ENCODE peak calls at places on chromosomes 4 and X, in five cellular contexts. W, S, M, J and G are unnamed samples.

GRCh38 chrX:86711531-86712180 is 563.4 kb downstream of the DACH2 start:
- DNase-seq in M (no peak), W (no peak), S (no peak), J (no peak), G (no peak)

GRCh38 chr4:37936889-37937498 is 23.2 kb upstream of the PTTG2 start:
- DNase-seq in J (no peak), M (no peak), W (no peak), S (no peak), G (no peak)

GRCh38 chrX:128928636-128929035 is 594.7 kb downstream of the SMARCA1 start:
- DNase-seq in J (no peak), M (no peak), S (no peak), W (peak; percentile 11), G (no peak)

GRCh38 chr4:154332681-154333421 is 158.7 kb downstream of the DCHS2 start:
- DNase-seq in W (peak; percentile 2), J (peak; percentile 20), M (no peak), S (peak; percentile 12), G (no peak)

GRCh38 chr4:174592985-174593335 is 70.7 kb upstream of the HPGD start:
- DNase-seq in W (peak; percentile 68), J (no peak), M (no peak), S (no peak), G (peak; percentile 55)

GRCh38 chr4:41569957-41570356 is 32.0 kb downstream of the LIMCH1 start:
- DNase-seq in S (no peak), J (no peak), M (no peak), W (no peak), G (no peak)

GRCh38 chr4:73841243-73841925 is 4.9 kb downstream of the CXCL6 start:
- DNase-seq in W (peak; percentile 54), S (no peak), M (no peak), J (no peak), G (no peak)

GRCh38 chr4:147820975-147821374 is 89.1 kb downstream of the ARHGAP10 start:
- DNase-seq in M (no peak), S (no peak), J (no peak), W (no peak), G (no peak)

GRCh38 chr4:139973015-139973414 is 181.0 kb downstream of the MAML3 start:
- DNase-seq in M (no peak), S (no peak), J (no peak), W (peak; percentile 55), G (peak; percentile 54)

GRCh38 chr4:15354790-15355418 is 72.9 kb upstream of the C1QTNF7 start:
- DNase-seq in S (no peak), M (no peak), J (no peak), W (no peak), G (no peak)

GRCh38 chr4:78150465-78150864 is 93.3 kb downstream of the FRAS1 start:
- DNase-seq in M (no peak), J (no peak), W (no peak), S (no peak), G (no peak)

GRCh38 chr4:152773953-152774352 is 5.6 kb downstream of the TIGD4 start:
- DNase-seq in S (no peak), J (no peak), M (no peak), W (no peak), G (no peak)

GRCh38 chr4:6128221-6128871 is 72.0 kb downstream of the JAKMIP1 start:
- DNase-seq in M (no peak), J (no peak), W (no peak), S (no peak), G (no peak)

GRCh38 chrX:136920001-136920400 is 39.5 kb upstream of the RBMX start:
- DNase-seq in J (no peak), W (peak; percentile 14), M (no peak), S (no peak), G (peak; percentile 35)

GRCh38 chr4:3467601-3468031 is 4.5 kb downstream of the DOK7 start:
- DNase-seq in S (no peak), J (no peak), M (no peak), W (no peak), G (no peak)

GRCh38 chr4:77734928-77735327 is 84.2 kb downstream of the CNOT6L start:
- DNase-seq in W (peak; percentile 93), M (no peak), S (peak; percentile 40), J (no peak), G (peak; percentile 63)